ENCODE peak calls at places on chromosomes 7 and 10, in seven cellular contexts. One of them, this sample, is unnamed.

GRCh38 chr7:43764807-43765491 is 6.5 kb downstream of the BLVRA start:
- DNase-seq in lung microvascular endothelial cell: no peak
- DNase-seq in EH: peak
- DNase-seq in astrocyte of the spinal cord: no peak
- DNase-seq in testis: no peak
- DNase-seq in fibroblast of mammary gland: peak
- DNase-seq in OCI-LY7: no peak
- DNase-seq in this sample: peak

GRCh38 chr10:37739181-37739580 is 118.2 kb downstream of the ZNF248 start:
- DNase-seq in fibroblast of mammary gland: no peak
- DNase-seq in OCI-LY7: no peak
- DNase-seq in lung microvascular endothelial cell: no peak
- DNase-seq in testis: no peak
- DNase-seq in EH: no peak
- DNase-seq in astrocyte of the spinal cord: no peak
- DNase-seq in this sample: peak

GRCh38 chr7:99407849-99408346 is 499 bp downstream of the PDAP1 start:
- DNase-seq in lung microvascular endothelial cell: peak
- DNase-seq in testis: peak
- DNase-seq in EH: peak
- DNase-seq in fibroblast of mammary gland: peak
- DNase-seq in astrocyte of the spinal cord: peak
- DNase-seq in OCI-LY7: peak
- DNase-seq in this sample: peak

GRCh38 chr10:47184273-47184672 is 115.7 kb upstream of the GDF10 start:
- DNase-seq in astrocyte of the spinal cord: no peak
- DNase-seq in lung microvascular endothelial cell: no peak
- DNase-seq in OCI-LY7: no peak
- DNase-seq in testis: no peak
- DNase-seq in fibroblast of mammary gland: no peak
- DNase-seq in EH: no peak
- DNase-seq in this sample: no peak

GRCh38 chr10:45220985-45221384 is 94.4 kb downstream of the OR13A1 start:
- DNase-seq in fibroblast of mammary gland: no peak
- DNase-seq in EH: no peak
- DNase-seq in OCI-LY7: no peak
- DNase-seq in lung microvascular endothelial cell: no peak
- DNase-seq in testis: no peak
- DNase-seq in astrocyte of the spinal cord: no peak
- DNase-seq in this sample: no peak

GRCh38 chr7:138527746-138528223 is 67.7 kb downstream of the TRIM24 start:
- DNase-seq in OCI-LY7: peak
- DNase-seq in lung microvascular endothelial cell: peak
- DNase-seq in EH: peak
- DNase-seq in fibroblast of mammary gland: peak
- DNase-seq in astrocyte of the spinal cord: peak
- DNase-seq in testis: peak
- DNase-seq in this sample: no peak

GRCh38 chr10:122149138-122149606 is 121.9 kb upstream of the BTBD16 start:
- DNase-seq in EH: peak
- DNase-seq in OCI-LY7: no peak
- DNase-seq in astrocyte of the spinal cord: peak
- DNase-seq in lung microvascular endothelial cell: peak
- DNase-seq in fibroblast of mammary gland: peak
- DNase-seq in testis: no peak
- DNase-seq in this sample: no peak

GRCh38 chr7:49023345-49024330 is 99.3 kb downstream of the CDC14C start:
- DNase-seq in fibroblast of mammary gland: no peak
- DNase-seq in lung microvascular endothelial cell: no peak
- DNase-seq in EH: no peak
- DNase-seq in testis: no peak
- DNase-seq in OCI-LY7: no peak
- DNase-seq in astrocyte of the spinal cord: no peak
- DNase-seq in this sample: no peak

GRCh38 chr7:79293655-79294142 is 159.8 kb downstream of the MAGI2 start:
- DNase-seq in lung microvascular endothelial cell: peak
- DNase-seq in testis: no peak
- DNase-seq in EH: peak
- DNase-seq in astrocyte of the spinal cord: peak
- DNase-seq in fibroblast of mammary gland: peak
- DNase-seq in OCI-LY7: no peak
- DNase-seq in this sample: no peak

GRCh38 chr7:28586736-28587135 is 174.4 kb downstream of the CREB5 start:
- DNase-seq in OCI-LY7: no peak
- DNase-seq in fibroblast of mammary gland: no peak
- DNase-seq in testis: no peak
- DNase-seq in lung microvascular endothelial cell: no peak
- DNase-seq in astrocyte of the spinal cord: peak
- DNase-seq in EH: peak
- DNase-seq in this sample: no peak

GRCh38 chr7:122550545-122550944 is 148.4 kb downstream of the RNF133 start:
- DNase-seq in EH: no peak
- DNase-seq in lung microvascular endothelial cell: peak
- DNase-seq in fibroblast of mammary gland: peak
- DNase-seq in astrocyte of the spinal cord: peak
- DNase-seq in testis: no peak
- DNase-seq in OCI-LY7: no peak
- DNase-seq in this sample: no peak

GRCh38 chr10:61541960-61542359 is 88.8 kb upstream of the TMEM26 start:
- DNase-seq in EH: no peak
- DNase-seq in lung microvascular endothelial cell: no peak
- DNase-seq in testis: no peak
- DNase-seq in fibroblast of mammary gland: no peak
- DNase-seq in astrocyte of the spinal cord: no peak
- DNase-seq in OCI-LY7: no peak
- DNase-seq in this sample: no peak

GRCh38 chr7:24123061-24123460 is 160.9 kb upstream of the NPY start:
- DNase-seq in fibroblast of mammary gland: peak
- DNase-seq in testis: no peak
- DNase-seq in EH: peak
- DNase-seq in lung microvascular endothelial cell: no peak
- DNase-seq in OCI-LY7: no peak
- DNase-seq in astrocyte of the spinal cord: no peak
- DNase-seq in this sample: peak

GRCh38 chr10:94398762-94399161 is 3.6 kb upstream of the TBC1D12 start:
- DNase-seq in astrocyte of the spinal cord: no peak
- DNase-seq in EH: no peak
- DNase-seq in lung microvascular endothelial cell: no peak
- DNase-seq in OCI-LY7: no peak
- DNase-seq in fibroblast of mammary gland: no peak
- DNase-seq in testis: no peak
- DNase-seq in this sample: no peak

GRCh38 chr7:45178241-45179225 is 20.9 kb downstream of the RAMP3 start:
- DNase-seq in astrocyte of the spinal cord: no peak
- DNase-seq in OCI-LY7: peak
- DNase-seq in fibroblast of mammary gland: no peak
- DNase-seq in lung microvascular endothelial cell: no peak
- DNase-seq in EH: no peak
- DNase-seq in testis: no peak
- DNase-seq in this sample: peak

GRCh38 chr7:4244635-4245034 is 437.5 kb upstream of the FOXK1 start:
- DNase-seq in astrocyte of the spinal cord: no peak
- DNase-seq in lung microvascular endothelial cell: no peak
- DNase-seq in EH: no peak
- DNase-seq in fibroblast of mammary gland: no peak
- DNase-seq in OCI-LY7: no peak
- DNase-seq in testis: no peak
- DNase-seq in this sample: no peak

GRCh38 chr7:37416739-37417474 is 31.8 kb downstream of the ELMO1 start:
- DNase-seq in testis: no peak
- DNase-seq in EH: no peak
- DNase-seq in fibroblast of mammary gland: no peak
- DNase-seq in astrocyte of the spinal cord: no peak
- DNase-seq in lung microvascular endothelial cell: no peak
- DNase-seq in OCI-LY7: no peak
- DNase-seq in this sample: no peak

GRCh38 chr10:70269741-70270140 is 14.1 kb downstream of the NPFFR1 start:
- DNase-seq in fibroblast of mammary gland: no peak
- DNase-seq in testis: no peak
- DNase-seq in lung microvascular endothelial cell: no peak
- DNase-seq in EH: no peak
- DNase-seq in astrocyte of the spinal cord: no peak
- DNase-seq in OCI-LY7: no peak
- DNase-seq in this sample: no peak

GRCh38 chr10:116251602-116252395 is 21.2 kb downstream of the GFRA1 start:
- DNase-seq in fibroblast of mammary gland: no peak
- DNase-seq in astrocyte of the spinal cord: no peak
- DNase-seq in lung microvascular endothelial cell: no peak
- DNase-seq in EH: no peak
- DNase-seq in testis: no peak
- DNase-seq in OCI-LY7: no peak
- DNase-seq in this sample: no peak

GRCh38 chr10:30988831-30989458 is 42.7 kb downstream of the ZNF438 start:
- DNase-seq in lung microvascular endothelial cell: no peak
- DNase-seq in EH: no peak
- DNase-seq in fibroblast of mammary gland: no peak
- DNase-seq in testis: no peak
- DNase-seq in astrocyte of the spinal cord: no peak
- DNase-seq in OCI-LY7: no peak
- DNase-seq in this sample: no peak

GRCh38 chr10:110224992-110225391 is 17.6 kb downstream of the MXI1 start:
- DNase-seq in astrocyte of the spinal cord: no peak
- DNase-seq in lung microvascular endothelial cell: no peak
- DNase-seq in fibroblast of mammary gland: no peak
- DNase-seq in EH: no peak
- DNase-seq in testis: no peak
- DNase-seq in OCI-LY7: no peak
- DNase-seq in this sample: no peak

GRCh38 chr7:132878228-132878919 is 203.5 kb downstream of the CHCHD3 start:
- DNase-seq in EH: no peak
- DNase-seq in astrocyte of the spinal cord: no peak
- DNase-seq in fibroblast of mammary gland: no peak
- DNase-seq in OCI-LY7: no peak
- DNase-seq in testis: no peak
- DNase-seq in lung microvascular endothelial cell: no peak
- DNase-seq in this sample: no peak

GRCh38 chr7:102395620-102395957 is 574 bp upstream of the PRKRIP1 start:
- DNase-seq in astrocyte of the spinal cord: peak
- DNase-seq in EH: no peak
- DNase-seq in OCI-LY7: peak
- DNase-seq in lung microvascular endothelial cell: no peak
- DNase-seq in fibroblast of mammary gland: peak
- DNase-seq in testis: no peak
- DNase-seq in this sample: peak

GRCh38 chr7:77453531-77453930 is 37.4 kb upstream of the GSAP start:
- DNase-seq in fibroblast of mammary gland: peak
- DNase-seq in testis: no peak
- DNase-seq in astrocyte of the spinal cord: peak
- DNase-seq in OCI-LY7: no peak
- DNase-seq in lung microvascular endothelial cell: peak
- DNase-seq in EH: peak
- DNase-seq in this sample: peak

This sample was measured in GM23248.